ENCODE peak calls at places on chromosomes 12 and 14, in seven cellular contexts. C, U, N, Y, I, F and J are unnamed samples.
A peak's percentile ranks its signal among the peaks of the same experiment; 100 is the strongest.

GRCh38 chr12:112170376-112170775 is 45.0 kb downstream of the TRAFD1 start:
- DNase-seq in Y (no peak), N (no peak), F (no peak), I (no peak), U (peak; percentile 17), C (no peak), J (no peak)

GRCh38 chr12:130632582-130633174 is 83.4 kb downstream of the RIMBP2 start:
- DNase-seq in C (no peak), N (no peak), I (no peak), Y (no peak), F (no peak), U (no peak), J (no peak)

GRCh38 chr14:74510955-74511354 is 17.4 kb downstream of the ISCA2 start:
- DNase-seq in I (no peak), U (no peak), Y (peak; percentile 62), F (no peak), C (no peak), N (no peak), J (no peak)

GRCh38 chr12:130649101-130649571 is 67.0 kb downstream of the RIMBP2 start:
- DNase-seq in Y (no peak), F (no peak), C (no peak), N (no peak), I (no peak), U (no peak), J (no peak)

GRCh38 chr12:13101854-13102375 is 1.6 kb downstream of the GSG1 start:
- DNase-seq in U (peak; percentile 9), F (no peak), I (no peak), Y (no peak), C (no peak), N (no peak), J (no peak)

GRCh38 chr12:68425998-68426397 is 93.8 kb upstream of the MDM1 start:
- DNase-seq in Y (no peak), F (no peak), C (no peak), U (no peak), N (no peak), I (no peak), J (no peak)

GRCh38 chr14:97878727-97879126 is 1081.5 kb downstream of the VRK1 start:
- DNase-seq in F (peak; percentile 14), N (no peak), Y (no peak), I (peak; percentile 37), C (peak; percentile 9), U (peak; percentile 16), J (no peak)

GRCh38 chr12:71810905-71811304 is 28.7 kb upstream of the TBC1D15 start:
- DNase-seq in C (no peak), I (no peak), F (no peak), Y (no peak), N (no peak), U (no peak), J (no peak)

GRCh38 chr12:9699898-9700605 is 30.5 kb downstream of the CLEC2D start:
- DNase-seq in Y (no peak), N (no peak), F (no peak), I (no peak), U (no peak), C (no peak), J (no peak)

GRCh38 chr12:78645956-78646355 is 218.6 kb upstream of the SYT1 start:
- DNase-seq in F (no peak), C (no peak), N (no peak), U (no peak), I (no peak), Y (no peak), J (no peak)

GRCh38 chr14:77324289-77324688 is 3.5 kb downstream of the GSTZ1 start:
- DNase-seq in U (no peak), I (no peak), C (no peak), F (no peak), Y (no peak), N (no peak), J (no peak)

GRCh38 chr12:130258863-130259262 is 78.8 kb upstream of the PIWIL1 start:
- DNase-seq in Y (no peak), C (no peak), I (no peak), N (no peak), F (no peak), U (no peak), J (no peak)

GRCh38 chr12:51915003-51915625 is 7.8 kb downstream of the ACVRL1 start:
- DNase-seq in I (no peak), U (no peak), C (no peak), N (no peak), Y (no peak), F (no peak), J (no peak)

GRCh38 chr12:53324113-53324778 is 2.8 kb upstream of the AAAS start:
- DNase-seq in I (no peak), C (no peak), Y (peak; percentile 51), U (peak; percentile 48), F (peak; percentile 33), N (peak; percentile 60), J (no peak)

GRCh38 chr14:91369628-91370445 is 47.8 kb downstream of the CCDC88C start:
- DNase-seq in Y (no peak), U (no peak), C (no peak), N (no peak), I (no peak), F (no peak), J (no peak)

GRCh38 chr14:93132472-93133065 is 16.8 kb upstream of the ITPK1 start:
- DNase-seq in N (no peak), C (peak; percentile 56), U (no peak), Y (no peak), F (peak; percentile 73), I (peak; percentile 75), J (peak; percentile 66)

GRCh38 chr14:92397140-92397815 is 74.3 kb downstream of the SLC24A4 start:
- DNase-seq in Y (no peak), U (no peak), N (no peak), C (no peak), I (no peak), F (no peak), J (no peak)

GRCh38 chr12:111529424-111530368 is 69.4 kb downstream of the ATXN2 start:
- DNase-seq in Y (peak; percentile 54), I (peak; percentile 57), F (peak; percentile 22), C (peak; percentile 23), N (peak; percentile 64), U (peak; percentile 27), J (no peak)

GRCh38 chr14:99188721-99189120 is 83.3 kb downstream of the BCL11B start:
- DNase-seq in I (no peak), Y (no peak), F (no peak), N (peak; percentile 90), U (no peak), C (no peak), J (no peak)

GRCh38 chr12:109443794-109444193 is 33.3 kb downstream of the KCTD10 start:
- DNase-seq in C (no peak), U (no peak), F (no peak), N (no peak), Y (no peak), I (no peak), J (no peak)

GRCh38 chr14:72576258-72576657 is 317.6 kb downstream of the DPF3 start:
- DNase-seq in N (no peak), I (no peak), C (no peak), U (no peak), Y (no peak), F (no peak), J (no peak)

GRCh38 chr14:85301506-85301905 is 228.4 kb upstream of the FLRT2 start:
- DNase-seq in U (no peak), F (no peak), Y (no peak), N (no peak), I (no peak), C (no peak), J (no peak)

GRCh38 chr12:30908389-30909087 is 18.0 kb upstream of the TSPAN11 start:
- DNase-seq in U (no peak), N (no peak), F (no peak), I (no peak), C (no peak), Y (no peak), J (no peak)

GRCh38 chr12:117046425-117046824 is 52.8 kb downstream of the TESC start:
- DNase-seq in U (no peak), N (no peak), C (no peak), F (no peak), I (no peak), Y (no peak), J (no peak)

GRCh38 chr12:117045175-117045997 is 53.8 kb downstream of the TESC start:
- DNase-seq in F (no peak), U (no peak), N (no peak), I (no peak), C (no peak), Y (no peak), J (no peak)

GRCh38 chr12:117046861-117047530 is 52.2 kb downstream of the TESC start:
- DNase-seq in N (no peak), U (no peak), I (no peak), F (no peak), C (no peak), Y (no peak), J (no peak)

GRCh38 chr12:117044790-117045174 is 54.4 kb downstream of the TESC start:
- DNase-seq in F (no peak), N (no peak), C (no peak), U (no peak), Y (no peak), I (no peak), J (no peak)

GRCh38 chr12:117045998-117046374 is 53.2 kb downstream of the TESC start:
- DNase-seq in C (no peak), N (no peak), Y (no peak), U (no peak), I (no peak), F (no peak), J (no peak)
- TF ChIP-seq CTCF in C (peak; percentile 26), N (peak; percentile 36), Y (no peak), U (no peak), I (no peak), F (no peak), J (no peak)

DNA sequence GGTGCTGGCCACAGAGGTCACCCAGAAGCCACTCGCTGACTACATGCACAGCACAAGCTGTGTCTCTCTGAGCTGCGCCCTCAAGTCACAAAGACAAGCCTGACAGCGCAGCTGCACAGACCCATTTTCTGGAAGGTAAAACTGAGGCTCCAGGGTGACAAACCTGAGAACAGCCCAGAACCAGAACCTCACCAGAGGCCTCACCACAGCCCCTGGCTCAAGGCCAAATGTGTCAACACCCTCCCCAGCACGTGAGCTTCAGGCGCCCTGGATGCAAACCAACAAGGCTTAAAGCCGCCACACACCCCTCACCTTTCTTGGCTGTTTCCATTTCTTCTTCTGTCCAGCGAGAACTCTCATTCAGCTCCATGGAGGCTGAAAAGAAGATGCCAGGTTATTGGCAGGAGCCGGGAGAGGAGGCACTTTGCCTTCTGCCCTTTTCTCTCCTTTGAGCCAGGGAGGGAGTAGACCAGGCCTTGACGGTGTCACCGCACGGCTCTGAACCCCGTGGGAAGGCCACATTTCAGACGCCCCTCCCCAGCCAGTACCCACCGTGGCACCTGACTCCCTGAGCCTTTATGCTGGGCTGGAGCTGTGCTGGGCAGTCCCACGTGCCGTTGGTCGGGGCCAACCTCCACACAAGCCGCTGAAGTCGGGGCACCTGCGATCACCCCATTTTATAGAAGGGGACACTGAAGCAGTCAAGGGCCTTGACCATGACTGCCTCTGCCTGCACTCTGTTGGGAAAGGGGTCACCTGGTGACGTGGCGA is 103.1 kb downstream of the RFLNA start:
- DNase-seq in F (peak; percentile 43), C (no peak), I (peak; percentile 67), Y (peak; percentile 69), U (no peak), N (no peak), J (peak; percentile 70)
- H3K4me1 ChIP-seq in F (peaks cover 11% of the 10 kb centered on the region), C (peaks cover 62% of the 10 kb centered on the region), I (peaks cover 69% of the 10 kb centered on the region), Y (peaks cover 18% of the 10 kb centered on the region), U (no peaks in the 10 kb centered on the region), N (peaks cover 13% of the 10 kb centered on the region), J (peaks cover 66% of the 10 kb centered on the region)

GRCh38 chr12:128382946-128383739 is 116.2 kb downstream of the TMEM132C start:
- DNase-seq in U (no peak), I (no peak), N (peak; percentile 52), Y (no peak), C (no peak), F (no peak), J (no peak)
- H3K27me3 ChIP-seq in U (no peaks in the 10 kb centered on the region), I (no peaks in the 10 kb centered on the region), N (no peaks in the 10 kb centered on the region), Y (no peaks in the 10 kb centered on the region), C (peaks cover 45% of the 10 kb centered on the region), F (no peaks in the 10 kb centered on the region), J (peaks cover 4% of the 10 kb centered on the region)

GRCh38 chr12:95384785-95385184 is 89.2 kb upstream of the METAP2 start:
- DNase-seq in U (no peak), F (no peak), Y (no peak), I (no peak), C (no peak), N (no peak), J (no peak)
- TF ChIP-seq CTCF in U (no peak), F (no peak), Y (no peak), I (no peak), C (no peak), N (no peak), J (no peak)